ENCODE peak calls at places on chromosomes 3 and 15, in five cellular contexts. D, P, G, F and H are unnamed samples.

GRCh38 chr3:133211449-133211848 is 173.3 kb downstream of the TMEM108 start:
- DNase-seq in D (no peak), P (no peak), G (peak; percentile 24), F (no peak), H (peak; percentile 17)

GRCh38 chr3:168511428-168512014 is 415.8 kb upstream of the GOLIM4 start:
- DNase-seq in D (no peak), P (no peak), G (no peak), F (peak; percentile 24), H (peak; percentile 42)

GRCh38 chr3:49454457-49454856 is 15.6 kb upstream of the DAG1 start:
- DNase-seq in D (no peak), P (no peak), G (no peak), F (peak; percentile 38), H (no peak)

GRCh38 chr15:45431502-45431901 is 53.2 kb upstream of the GATM start:
- DNase-seq in D (no peak), P (no peak), G (no peak), F (no peak), H (no peak)

GRCh38 chr3:186526256-186526606 is 17.9 kb downstream of the CRYGS start:
- DNase-seq in D (no peak), P (no peak), G (no peak), F (no peak), H (no peak)

GRCh38 chr3:151145713-151146070 is 57.3 kb downstream of the GPR171 start:
- DNase-seq in D (no peak), P (no peak), G (no peak), F (no peak), H (no peak)

GRCh38 chr3:194395201-194395600 is 3.9 kb downstream of the GP5 start:
- DNase-seq in D (no peak), P (no peak), G (no peak), F (no peak), H (peak; percentile 41)

GRCh38 chr3:150249776-150250175 is 158.3 kb upstream of the TSC22D2 start:
- DNase-seq in D (no peak), P (no peak), G (peak; percentile 45), F (no peak), H (no peak)

GRCh38 chr15:78392430-78392829 is 45.6 kb upstream of the IREB2 start:
- DNase-seq in D (no peak), P (no peak), G (no peak), F (no peak), H (no peak)

GRCh38 chr15:40317580-40317979 is 5.9 kb upstream of the INAFM2 start:
- DNase-seq in D (no peak), P (no peak), G (no peak), F (no peak), H (no peak)

GRCh38 chr3:187256217-187256616 is 35.3 kb downstream of the MASP1 start:
- DNase-seq in D (no peak), P (no peak), G (no peak), F (no peak), H (no peak)

GRCh38 chr3:7999363-7999762 is 502.3 kb upstream of the LMCD1 start:
- DNase-seq in D (no peak), P (no peak), G (no peak), F (no peak), H (no peak)

GRCh38 chr15:39365161-39365560 is 215.7 kb upstream of the THBS1 start:
- DNase-seq in D (no peak), P (no peak), G (peak; percentile 26), F (peak; percentile 55), H (peak; percentile 74)

GRCh38 chr15:63255485-63255990 is 21.9 kb upstream of the APH1B start:
- DNase-seq in D (no peak), P (no peak), G (no peak), F (no peak), H (no peak)

GRCh38 chr3:105866656-105867653 is 1.9 kb downstream of the CBLB start:
- DNase-seq in D (no peak), P (no peak), G (peak; percentile 56), F (peak; percentile 71), H (peak; percentile 69)

GRCh38 chr3:169604568-169604967 is 58.9 kb downstream of the MECOM start:
- DNase-seq in D (no peak), P (no peak), G (no peak), F (peak; percentile 42), H (peak; percentile 42)

GRCh38 chr3:129629011-129629410 is 22.5 kb upstream of the PLXND1 start:
- DNase-seq in D (no peak), P (no peak), G (no peak), F (no peak), H (no peak)

GRCh38 chr3:5583920-5584319 is 396.4 kb downstream of the EDEM1 start:
- DNase-seq in D (no peak), P (no peak), G (no peak), F (no peak), H (no peak)

GRCh38 chr15:26628879-26629529 is 143.9 kb downstream of the GABRB3 start:
- DNase-seq in D (peak; percentile 80), P (peak; percentile 88), G (peak; percentile 34), F (peak; percentile 12), H (peak; percentile 11)
- H3K4me3 ChIP-seq in D (no peak overlapping the region), P (no peak overlapping the region), G (peak overlapping the region; percentile 10), F (no peak overlapping the region), H (no peak overlapping the region)

DNA sequence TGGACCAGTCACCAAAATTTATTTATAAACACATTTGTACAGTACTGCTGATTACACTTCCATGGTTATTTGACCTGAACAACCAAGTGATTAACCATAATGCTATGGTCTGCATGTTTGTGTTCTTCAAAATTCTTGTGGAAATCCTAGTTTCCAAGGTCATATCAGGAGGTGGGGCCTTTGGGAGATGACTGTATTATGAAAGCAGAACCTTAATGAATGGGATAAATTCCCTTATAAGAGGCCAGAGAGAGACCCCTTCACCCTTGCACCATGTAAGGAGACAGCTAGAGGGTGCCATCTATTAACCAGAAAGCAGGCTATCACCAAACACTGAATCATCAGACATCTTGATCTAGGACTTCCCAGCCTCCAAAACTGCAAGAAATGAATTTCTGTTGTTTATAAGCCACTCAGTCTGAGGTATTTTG is 1.9 kb downstream of the SCAPER start:
- DNase-seq in D (no peak), P (no peak), G (peak; percentile 53), F (peak; percentile 48), H (peak; percentile 49)
- TF ChIP-seq CTCF in D (no peak), P (no peak), G (no peak), F (peak; percentile 45), H (peak; percentile 36)

GRCh38 chr15:75205064-75205395 is 3.3 kb downstream of the C15orf39 start:
- DNase-seq in D (no peak), P (no peak), G (no peak), F (no peak), H (no peak)

GRCh38 chr15:75204340-75205063 is 2.8 kb downstream of the C15orf39 start:
- DNase-seq in D (peak; percentile 93), P (peak; percentile 92), G (peak; percentile 64), F (peak; percentile 93), H (peak; percentile 90)

GRCh38 chr15:75202251-75203016 is 752 bp downstream of the C15orf39 start:
- DNase-seq in D (peak; percentile 78), P (peak; percentile 83), G (peak; percentile 47), F (peak; percentile 82), H (peak; percentile 76)

GRCh38 chr15:75203017-75203907 is 1.6 kb downstream of the C15orf39 start:
- DNase-seq in D (no peak), P (peak; percentile 58), G (no peak), F (peak; percentile 37), H (peak; percentile 58)

DNA sequence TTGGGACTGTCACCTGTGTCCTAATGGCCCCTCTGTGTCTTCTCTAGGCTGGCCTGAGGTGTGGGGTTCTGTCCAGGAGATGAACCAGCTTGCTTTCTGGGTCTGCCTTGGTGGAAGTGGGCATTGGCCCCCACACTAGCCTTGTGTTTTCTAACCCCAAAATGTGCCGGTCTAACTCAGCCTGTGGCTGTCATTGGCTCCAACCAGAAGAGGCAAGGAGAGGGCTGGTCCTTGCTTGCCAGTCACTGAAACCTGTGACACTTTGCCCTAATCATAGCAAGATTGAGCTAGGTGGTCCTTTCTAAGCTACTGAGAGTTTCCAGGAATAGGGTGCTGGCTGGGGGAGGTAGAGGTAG is 2.2 kb downstream of the C15orf39 start:
- DNase-seq in D (no peak), P (no peak), G (no peak), F (no peak), H (no peak)
- H3K4me3 ChIP-seq in D (peak overlapping the region; percentile 85), P (peak overlapping the region; percentile 82), G (no peak overlapping the region), F (peak overlapping the region; percentile 95), H (peak overlapping the region; percentile 93)

GRCh38 chr15:55795031-55795430 is 52.1 kb upstream of the PRTG start:
- DNase-seq in D (no peak), P (no peak), G (no peak), F (no peak), H (no peak)

GRCh38 chr15:55786341-55786740 is 43.4 kb upstream of the PRTG start:
- DNase-seq in D (no peak), P (no peak), G (no peak), F (no peak), H (no peak)

GRCh38 chr15:55791576-55792400 is 48.8 kb upstream of the PRTG start:
- DNase-seq in D (peak; percentile 66), P (no peak), G (peak; percentile 93), F (peak; percentile 87), H (peak; percentile 80)

GRCh38 chr15:55784284-55784683 is 41.3 kb upstream of the PRTG start:
- DNase-seq in D (no peak), P (no peak), G (peak; percentile 22), F (no peak), H (no peak)

GRCh38 chr15:55789066-55789660 is 46.2 kb upstream of the PRTG start:
- DNase-seq in D (no peak), P (no peak), G (no peak), F (no peak), H (no peak)
- TF ChIP-seq CTCF in D (no peak), P (no peak), G (peak; percentile 16), F (peak; percentile 72), H (peak; percentile 50)

DNA sequence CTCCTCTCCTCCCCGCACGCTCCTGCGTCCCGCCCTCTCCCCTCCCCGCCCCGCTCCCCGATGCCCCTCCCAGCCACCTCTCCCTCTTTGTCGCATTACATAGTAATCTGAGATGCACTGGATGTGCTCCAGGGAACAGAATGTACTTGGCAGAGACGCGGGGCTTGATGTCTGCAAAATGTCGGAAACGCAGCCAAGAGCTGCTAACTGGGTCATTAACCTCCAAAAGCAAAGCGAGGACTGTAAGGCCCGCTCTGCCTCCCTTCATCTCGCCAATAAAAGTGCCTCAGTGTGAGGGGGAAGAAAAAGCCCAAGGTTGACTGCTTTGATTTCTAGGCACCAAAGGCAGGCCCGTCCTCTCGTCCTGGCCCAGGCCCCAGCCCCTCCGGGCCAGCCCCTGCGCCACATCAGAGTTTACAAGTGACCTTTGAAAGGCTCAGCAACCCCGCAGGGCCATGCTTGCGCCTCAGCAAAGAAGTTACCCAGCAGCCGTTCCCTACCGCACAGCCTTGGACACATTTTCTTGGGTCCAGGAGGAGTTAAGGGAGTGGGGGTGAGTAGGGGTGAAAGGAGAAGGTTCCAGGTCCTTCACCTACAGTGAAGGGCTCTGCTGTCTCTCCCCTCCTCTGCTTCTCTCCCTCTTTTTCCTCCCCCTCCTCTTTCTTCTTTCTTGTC is 223.7 kb upstream of the TPRG1 start:
- DNase-seq in D (peak; percentile 95), P (peak; percentile 95), G (peak; percentile 95), F (peak; percentile 100), H (peak; percentile 100)
- H3K4me3 ChIP-seq in D (no peak overlapping the region), P (peak overlapping the region; percentile 45), G (peak overlapping the region; percentile 50), F (peak overlapping the region; percentile 48), H (peak overlapping the region; percentile 43)